ENCODE peak calls at places on chromosome 19, in four cellular contexts. One of them, this sample, is unnamed.

GRCh38 chr19:12052057-12052570 is 647 bp downstream of the ZNF878 start:
- DNase-seq in stimulated activated CD4-positive, alpha-beta T cell treated with anti-CD3 and anti-CD28 coated beads, Interleukin-4, amount 100 ng/mL, for 48 hours: no peak
- DNase-seq in NCI-H1048: no peak
- DNase-seq in stimulated activated CD8-positive, alpha-beta memory T cell treated with anti-CD3 and anti-CD28 coated beads, Interleukin-4, amount 100 ng/mL, for 24 hours: no peak
- DNase-seq in this sample: no peak

GRCh38 chr19:14562660-14563589 is 8.9 kb downstream of the NDUFB7 start:
- DNase-seq in stimulated activated CD4-positive, alpha-beta T cell treated with anti-CD3 and anti-CD28 coated beads, Interleukin-4, amount 100 ng/mL, for 48 hours: no peak
- DNase-seq in NCI-H1048: no peak
- DNase-seq in stimulated activated CD8-positive, alpha-beta memory T cell treated with anti-CD3 and anti-CD28 coated beads, Interleukin-4, amount 100 ng/mL, for 24 hours: no peak
- DNase-seq in this sample: no peak

GRCh38 chr19:5150331-5150901 is 181.5 kb downstream of the KDM4B start:
- DNase-seq in stimulated activated CD4-positive, alpha-beta T cell treated with anti-CD3 and anti-CD28 coated beads, Interleukin-4, amount 100 ng/mL, for 48 hours: no peak
- DNase-seq in NCI-H1048: no peak
- DNase-seq in stimulated activated CD8-positive, alpha-beta memory T cell treated with anti-CD3 and anti-CD28 coated beads, Interleukin-4, amount 100 ng/mL, for 24 hours: no peak
- DNase-seq in this sample: no peak

GRCh38 chr19:17303167-17303939 is at the start of gene ABHD8:
- DNase-seq in stimulated activated CD4-positive, alpha-beta T cell treated with anti-CD3 and anti-CD28 coated beads, Interleukin-4, amount 100 ng/mL, for 48 hours: peak; percentile 90
- DNase-seq in NCI-H1048: peak; percentile 82
- DNase-seq in stimulated activated CD8-positive, alpha-beta memory T cell treated with anti-CD3 and anti-CD28 coated beads, Interleukin-4, amount 100 ng/mL, for 24 hours: peak; percentile 91
- DNase-seq in this sample: peak; percentile 68

GRCh38 chr19:41205995-41206394 is 13.0 kb downstream of the CYP2S1 start:
- DNase-seq in stimulated activated CD4-positive, alpha-beta T cell treated with anti-CD3 and anti-CD28 coated beads, Interleukin-4, amount 100 ng/mL, for 48 hours: no peak
- DNase-seq in NCI-H1048: no peak
- DNase-seq in stimulated activated CD8-positive, alpha-beta memory T cell treated with anti-CD3 and anti-CD28 coated beads, Interleukin-4, amount 100 ng/mL, for 24 hours: no peak
- DNase-seq in this sample: no peak

GRCh38 chr19:11377237-11377636 is 2.8 kb downstream of the SWSAP1 start:
- DNase-seq in stimulated activated CD4-positive, alpha-beta T cell treated with anti-CD3 and anti-CD28 coated beads, Interleukin-4, amount 100 ng/mL, for 48 hours: no peak
- DNase-seq in NCI-H1048: no peak
- DNase-seq in stimulated activated CD8-positive, alpha-beta memory T cell treated with anti-CD3 and anti-CD28 coated beads, Interleukin-4, amount 100 ng/mL, for 24 hours: no peak
- DNase-seq in this sample: no peak

GRCh38 chr19:17104679-17105078 is 29.1 kb downstream of the MYO9B start:
- DNase-seq in stimulated activated CD4-positive, alpha-beta T cell treated with anti-CD3 and anti-CD28 coated beads, Interleukin-4, amount 100 ng/mL, for 48 hours: no peak
- DNase-seq in NCI-H1048: no peak
- DNase-seq in stimulated activated CD8-positive, alpha-beta memory T cell treated with anti-CD3 and anti-CD28 coated beads, Interleukin-4, amount 100 ng/mL, for 24 hours: no peak
- DNase-seq in this sample: no peak

GRCh38 chr19:45126654-45127053 is 33.7 kb downstream of the PPP1R37 start:
- DNase-seq in stimulated activated CD4-positive, alpha-beta T cell treated with anti-CD3 and anti-CD28 coated beads, Interleukin-4, amount 100 ng/mL, for 48 hours: no peak
- DNase-seq in NCI-H1048: no peak
- DNase-seq in stimulated activated CD8-positive, alpha-beta memory T cell treated with anti-CD3 and anti-CD28 coated beads, Interleukin-4, amount 100 ng/mL, for 24 hours: no peak
- DNase-seq in this sample: no peak

GRCh38 chr19:38898788-38899446 is 501 bp downstream of the SIRT2 start:
- DNase-seq in stimulated activated CD4-positive, alpha-beta T cell treated with anti-CD3 and anti-CD28 coated beads, Interleukin-4, amount 100 ng/mL, for 48 hours: no peak
- DNase-seq in NCI-H1048: no peak
- DNase-seq in stimulated activated CD8-positive, alpha-beta memory T cell treated with anti-CD3 and anti-CD28 coated beads, Interleukin-4, amount 100 ng/mL, for 24 hours: peak; percentile 15
- DNase-seq in this sample: no peak

GRCh38 chr19:6925801-6926751 is 38.7 kb downstream of the ADGRE1 start:
- DNase-seq in stimulated activated CD4-positive, alpha-beta T cell treated with anti-CD3 and anti-CD28 coated beads, Interleukin-4, amount 100 ng/mL, for 48 hours: no peak
- DNase-seq in NCI-H1048: no peak
- DNase-seq in stimulated activated CD8-positive, alpha-beta memory T cell treated with anti-CD3 and anti-CD28 coated beads, Interleukin-4, amount 100 ng/mL, for 24 hours: no peak
- DNase-seq in this sample: no peak

GRCh38 chr19:10603873-10604459 is 16.9 kb upstream of the AP1M2 start:
- DNase-seq in stimulated activated CD4-positive, alpha-beta T cell treated with anti-CD3 and anti-CD28 coated beads, Interleukin-4, amount 100 ng/mL, for 48 hours: no peak
- DNase-seq in NCI-H1048: no peak
- DNase-seq in stimulated activated CD8-positive, alpha-beta memory T cell treated with anti-CD3 and anti-CD28 coated beads, Interleukin-4, amount 100 ng/mL, for 24 hours: no peak
- DNase-seq in this sample: no peak

GRCh38 chr19:418761-419632 is 10.1 kb upstream of the C2CD4C start:
- DNase-seq in stimulated activated CD4-positive, alpha-beta T cell treated with anti-CD3 and anti-CD28 coated beads, Interleukin-4, amount 100 ng/mL, for 48 hours: no peak
- DNase-seq in NCI-H1048: no peak
- DNase-seq in stimulated activated CD8-positive, alpha-beta memory T cell treated with anti-CD3 and anti-CD28 coated beads, Interleukin-4, amount 100 ng/mL, for 24 hours: no peak
- DNase-seq in this sample: no peak

This sample was measured in epithelial cell of prostate.